ENCODE peak calls at places on chromosomes 6 and 20, in four cellular contexts. I is GM19239, D is ELF-1, V is sciatic nerve. J is an unnamed sample.

GRCh38 chr6:40359808-40360207 is 227.4 kb downstream of the LRFN2 start:
- DNase-seq in I (no peak), D (peak), V (no peak), J (peak)

GRCh38 chr20:3218307-3218988 is 9.2 kb downstream of the ITPA start:
- DNase-seq in V (peak), I (peak), D (peak), J (no peak)

GRCh38 chr6:144467153-144467762 is 182.1 kb downstream of the UTRN start:
- DNase-seq in D (no peak), V (no peak), I (no peak), J (no peak)

GRCh38 chr6:126110494-126111270 is 124.3 kb downstream of the TRMT11 start:
- DNase-seq in D (no peak), V (no peak), I (no peak), J (no peak)

GRCh38 chr20:44070139-44070900 is 116.7 kb downstream of the JPH2 start:
- DNase-seq in D (no peak), V (peak), I (no peak), J (no peak)

GRCh38 chr6:106553440-106553839 is 75.9 kb downstream of the RTN4IP1 start:
- DNase-seq in V (no peak), I (no peak), D (no peak), J (no peak)

GRCh38 chr6:5089821-5090449 is 4.8 kb downstream of the PPP1R3G start:
- DNase-seq in D (no peak), V (no peak), I (no peak), J (no peak)

GRCh38 chr6:143267740-143268139 is 182.8 kb downstream of the ADAT2 start:
- DNase-seq in V (no peak), I (no peak), D (no peak), J (no peak)

GRCh38 chr20:25302596-25302995 is 54.7 kb downstream of the PYGB start:
- DNase-seq in D (no peak), I (no peak), V (no peak), J (no peak)

GRCh38 chr6:106870069-106870468 is 104.5 kb downstream of the CD24 start:
- DNase-seq in I (no peak), V (no peak), D (no peak), J (no peak)

GRCh38 chr6:157241411-157241979 is 81.8 kb downstream of the TMEM242 start:
- DNase-seq in V (no peak), D (no peak), I (no peak), J (no peak)

GRCh38 chr6:157941101-157941863 is 40.4 kb upstream of the SYNJ2 start:
- DNase-seq in I (no peak), V (no peak), D (no peak), J (no peak)

GRCh38 chr6:164069352-164070022 is 655.0 kb downstream of the QKI start:
- DNase-seq in I (no peak), D (no peak), V (peak), J (no peak)

GRCh38 chr6:169324661-169325459 is 71.2 kb upstream of the THBS2 start:
- DNase-seq in I (no peak), D (no peak), V (peak), J (no peak)

J was measured in NCI-H748 treated with DMSO at 0.1 percent for 48 hours.